ENCODE peak calls at places on chromosomes 4 and X, in six cellular contexts. A is endothelial cell, D is HFFc6, K is GM20000, X is GM12865, C is hepatocyte. B is an unnamed sample.

GRCh38 chr4:119526786-119527550 is 101.6 kb downstream of the PDE5A start:
- DNase-seq in C (no peak), D (peak), K (no peak), X (no peak), A (no peak), B (no peak)

GRCh38 chr4:141802324-141802723 is 165.9 kb downstream of the IL15 start:
- DNase-seq in C (no peak), X (no peak), K (no peak), A (no peak), D (peak), B (peak)

GRCh38 chr4:3210467-3210866 is 38.5 kb upstream of the MSANTD1 start:
- DNase-seq in D (no peak), X (no peak), C (no peak), K (no peak), A (no peak), B (no peak)

GRCh38 chr4:4524364-4524763 is 17.5 kb downstream of the STX18 start:
- DNase-seq in C (no peak), K (peak), X (peak), A (peak), D (no peak), B (peak)

GRCh38 chr4:4781936-4782754 is 77.3 kb upstream of the MSX1 start:
- DNase-seq in K (no peak), A (no peak), D (peak), X (no peak), C (no peak), B (no peak)

GRCh38 chr4:23881674-23882337 is 8.0 kb downstream of the PPARGC1A start:
- DNase-seq in D (no peak), X (peak), C (no peak), K (no peak), A (no peak), B (no peak)

GRCh38 chrX:154373340-154374306 is 811 bp downstream of the FLNA start:
- DNase-seq in A (peak), K (peak), D (peak), X (peak), C (peak), B (peak)

GRCh38 chrX:1212532-1212931 is at the start of gene CRLF2:
- DNase-seq in A (no peak), D (peak), X (peak), C (no peak), K (peak), B (peak)

GRCh38 chr4:168654206-168655174 is 157.6 kb downstream of the PALLD start:
- DNase-seq in K (no peak), A (no peak), C (no peak), X (no peak), D (no peak), B (no peak)

GRCh38 chrX:119041175-119041574 is 31.6 kb upstream of the CT47C1 start:
- DNase-seq in C (peak), A (no peak), K (no peak), D (peak), X (no peak), B (no peak)

GRCh38 chr4:17662694-17663093 is 48.3 kb downstream of the MED28 start:
- DNase-seq in D (peak), A (no peak), X (no peak), K (no peak), C (no peak), B (no peak)

GRCh38 chrX:118566359-118566758 is 70.7 kb downstream of the DOCK11 start:
- DNase-seq in X (no peak), A (no peak), C (no peak), K (no peak), D (peak), B (peak)

GRCh38 chr4:61200991-61201526 is 933 bp downstream of the ADGRL3 start:
- DNase-seq in C (peak), K (peak), A (peak), D (no peak), X (no peak), B (no peak)

GRCh38 chrX:129144172-129145038 is 378.9 kb downstream of the SMARCA1 start:
- DNase-seq in A (no peak), K (no peak), D (no peak), X (no peak), C (no peak), B (no peak)

GRCh38 chr4:3313139-3313538 is 20.3 kb downstream of the RGS12 start:
- DNase-seq in D (no peak), K (no peak), X (no peak), C (no peak), A (no peak), B (no peak)

GRCh38 chr4:110055014-110055768 is 142.5 kb downstream of the EGF start:
- DNase-seq in X (peak), D (no peak), C (no peak), A (no peak), K (peak), B (peak)

GRCh38 chr4:105348719-105349118 is 125.1 kb downstream of the PPA2 start:
- DNase-seq in X (no peak), C (no peak), A (no peak), K (no peak), D (no peak), B (no peak)

GRCh38 chr4:18847276-18847890 is 825.8 kb upstream of the LCORL start:
- DNase-seq in K (no peak), D (peak), A (no peak), X (no peak), C (peak), B (no peak)

GRCh38 chrX:12974217-12974796 is 603 bp upstream of the TMSB4X start:
- DNase-seq in K (no peak), D (peak), X (peak), C (peak), A (no peak), B (peak)

GRCh38 chr4:8236141-8236919 is 33.2 kb upstream of the HTRA3 start:
- DNase-seq in C (no peak), D (no peak), X (no peak), K (no peak), A (no peak), B (no peak)

GRCh38 chrX:57074458-57074857 is 46.9 kb downstream of the SPIN2B start:
- DNase-seq in D (no peak), C (no peak), K (no peak), A (no peak), X (no peak), B (no peak)

GRCh38 chr4:77938560-77938959 is 75.9 kb downstream of the MRPL1 start:
- DNase-seq in D (no peak), X (no peak), C (no peak), K (no peak), A (no peak), B (no peak)

GRCh38 chr4:131044368-131044767 is 1948.4 kb downstream of the C4orf33 start:
- DNase-seq in X (no peak), D (no peak), A (no peak), K (no peak), C (no peak), B (no peak)
- TF ChIP-seq CTCF in X (no peak), D (no peak), A (no peak), K (no peak), C (no peak), B (no peak)

GRCh38 chr4:70280567-70280966 is 38.2 kb downstream of the CSN3 start:
- DNase-seq in D (no peak), K (no peak), X (no peak), C (no peak), A (no peak), B (no peak)
- TF ChIP-seq CTCF in D (no peak), K (no peak), X (no peak), C (no peak), A (no peak), B (no peak)

GRCh38 chrX:106039920-106040319 is 1.4 kb upstream of the SERPINA7 start:
- DNase-seq in X (no peak), C (peak), A (no peak), K (no peak), D (no peak), B (no peak)
- TF ChIP-seq CTCF in X (peak), C (peak), A (no peak), K (no peak), D (peak), B (peak)

GRCh38 chr4:83390965-83391364 is 56.3 kb upstream of the HPSE start:
- DNase-seq in D (no peak), X (no peak), K (no peak), A (no peak), C (no peak), B (no peak)
- TF ChIP-seq CTCF in D (no peak), X (no peak), K (no peak), A (no peak), C (no peak), B (no peak)

GRCh38 chrX:152927858-152928760 is 30.2 kb downstream of the ZNF185 start:
- DNase-seq in K (no peak), D (no peak), X (no peak), A (no peak), C (no peak), B (no peak)

GRCh38 chrX:152925835-152926234 is 28.0 kb downstream of the ZNF185 start:
- DNase-seq in A (no peak), X (no peak), K (no peak), C (no peak), D (no peak), B (no peak)

GRCh38 chrX:152928761-152929400 is 31.0 kb downstream of the ZNF185 start:
- DNase-seq in X (no peak), A (no peak), C (no peak), D (no peak), K (no peak), B (no peak)

GRCh38 chrX:152926279-152926678 is 28.4 kb downstream of the ZNF185 start:
- DNase-seq in D (peak), X (peak), A (peak), C (peak), K (peak), B (peak)

DNA sequence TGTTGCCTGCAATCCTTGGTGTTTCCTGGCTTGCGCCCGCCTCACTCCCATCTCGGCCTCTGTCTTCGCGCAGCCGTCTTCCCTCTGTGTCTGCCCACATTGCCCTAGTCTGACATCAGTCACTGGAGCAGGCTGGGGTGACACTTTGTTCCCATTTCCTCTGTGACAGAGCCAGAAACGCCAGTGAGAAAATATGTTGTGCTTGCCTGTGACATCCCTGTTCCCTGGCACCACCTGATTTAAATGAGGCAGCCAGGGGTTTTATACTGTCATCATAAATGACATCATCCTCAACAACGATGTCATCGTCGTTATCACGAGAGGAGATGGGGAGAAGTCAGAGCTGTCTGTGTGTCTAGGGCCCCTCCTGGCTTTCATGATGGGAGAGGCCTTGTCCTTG is 29.1 kb downstream of the ZNF185 start:
- DNase-seq in A (no peak), K (no peak), D (no peak), X (no peak), C (no peak), B (no peak)
- TF ChIP-seq CTCF in A (no peak), K (no peak), D (no peak), X (no peak), C (no peak), B (no peak)

DNA sequence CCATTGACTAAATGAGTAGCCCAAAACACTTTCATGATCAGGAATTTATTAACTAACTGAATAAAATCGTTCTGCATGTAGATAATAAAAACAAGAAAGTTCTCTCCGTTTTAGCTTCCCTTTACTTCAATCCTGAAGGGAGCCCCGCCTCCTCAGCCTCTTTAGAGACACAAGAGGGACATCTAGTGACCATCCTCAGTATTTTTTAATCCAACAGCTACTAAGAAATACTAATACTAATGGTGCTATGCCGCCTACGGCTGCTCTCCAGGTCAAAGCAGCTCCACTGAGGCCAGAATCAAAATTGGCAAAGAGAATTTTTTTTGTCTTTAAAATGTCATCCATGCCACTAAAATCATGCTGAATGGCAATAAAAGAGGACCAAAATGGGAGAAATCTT is 3.2 kb upstream of the PCDH19 start:
- DNase-seq in K (peak), A (no peak), X (peak), C (peak), D (peak), B (peak)
- TF ChIP-seq CTCF in K (no peak), A (no peak), X (peak), C (peak), D (peak), B (peak)

GRCh38 chr4:65033899-65034298 is 624.6 kb upstream of the TECRL start:
- DNase-seq in D (no peak), X (no peak), K (no peak), A (no peak), C (no peak), B (peak)
- TF ChIP-seq CTCF in D (peak), X (no peak), K (no peak), A (peak), C (peak), B (peak)

GRCh38 chr4:151304226-151304625 is 21.2 kb downstream of the SH3D19 start:
- DNase-seq in D (no peak), A (no peak), X (no peak), C (no peak), K (no peak), B (no peak)
- TF ChIP-seq CTCF in D (no peak), A (no peak), X (no peak), C (no peak), K (no peak), B (no peak)

DNA sequence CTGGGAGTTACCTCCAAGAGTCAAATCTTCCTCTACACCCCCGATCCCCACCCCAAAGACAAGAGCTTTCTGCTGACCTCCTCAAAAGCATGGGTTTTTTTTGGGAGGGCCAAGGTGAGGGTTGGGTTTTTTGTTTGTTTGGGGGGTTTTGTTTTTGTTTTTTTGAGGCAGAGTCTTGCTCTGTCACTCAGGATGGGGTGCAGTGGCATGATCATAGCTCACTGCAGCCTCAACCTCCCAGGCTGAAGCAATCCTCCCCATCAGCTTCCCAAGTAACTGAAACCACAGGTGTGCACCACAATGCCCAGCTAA is 18.7 kb upstream of the WFS1 start:
- DNase-seq in D (no peak), C (no peak), A (no peak), X (no peak), K (no peak), B (no peak)
- TF ChIP-seq CTCF in D (peak), C (no peak), A (no peak), X (no peak), K (no peak), B (no peak)

B was measured in A673.